ENCODE peak calls at places on chromosome 18, in five cellular contexts. Y is HepG2, A is HCT116, F is GM23338, C is Panc1. V is an unnamed sample.

GRCh38 chr18:29285471-29285870 is 1108.5 kb upstream of the CDH2 start:
- ATAC-seq in Y (no peak), A (no peak), F (no peak), C (no peak), V (no peak)

GRCh38 chr18:71045331-71046065 is 756.7 kb downstream of the SOCS6 start:
- ATAC-seq in Y (no peak), A (no peak), F (no peak), C (no peak), V (no peak)

GRCh38 chr18:12821408-12821807 is 62.6 kb downstream of the PTPN2 start:
- ATAC-seq in Y (no peak), A (no peak), F (peak), C (no peak), V (no peak)

GRCh38 chr18:42706029-42706608 is 409.4 kb downstream of the RIT2 start:
- ATAC-seq in Y (no peak), A (no peak), F (no peak), C (no peak), V (no peak)

GRCh38 chr18:24219561-24220317 is 80.9 kb downstream of the CABYR start:
- ATAC-seq in Y (no peak), A (no peak), F (peak), C (no peak), V (no peak)

GRCh38 chr18:6024740-6025139 is 129.4 kb upstream of the TMEM200C start:
- ATAC-seq in Y (no peak), A (no peak), F (no peak), C (no peak), V (no peak)

GRCh38 chr18:56489901-56490300 is 148.5 kb downstream of the TXNL1 start:
- ATAC-seq in Y (no peak), A (no peak), F (no peak), C (no peak), V (no peak)

GRCh38 chr18:74963820-74964446 is 245.0 kb downstream of the PTGR3 start:
- ATAC-seq in Y (peak), A (peak), F (peak), C (peak), V (peak)

GRCh38 chr18:12011962-12012549 is 30.7 kb downstream of the IMPA2 start:
- ATAC-seq in Y (no peak), A (no peak), F (no peak), C (no peak), V (no peak)

GRCh38 chr18:55083461-55083860 is 124.2 kb upstream of the CCDC68 start:
- ATAC-seq in Y (no peak), A (no peak), F (no peak), C (no peak), V (no peak)

GRCh38 chr18:12921178-12921577 is 26.6 kb upstream of the SEH1L start:
- ATAC-seq in Y (peak), A (no peak), F (no peak), C (no peak), V (no peak)

DNA sequence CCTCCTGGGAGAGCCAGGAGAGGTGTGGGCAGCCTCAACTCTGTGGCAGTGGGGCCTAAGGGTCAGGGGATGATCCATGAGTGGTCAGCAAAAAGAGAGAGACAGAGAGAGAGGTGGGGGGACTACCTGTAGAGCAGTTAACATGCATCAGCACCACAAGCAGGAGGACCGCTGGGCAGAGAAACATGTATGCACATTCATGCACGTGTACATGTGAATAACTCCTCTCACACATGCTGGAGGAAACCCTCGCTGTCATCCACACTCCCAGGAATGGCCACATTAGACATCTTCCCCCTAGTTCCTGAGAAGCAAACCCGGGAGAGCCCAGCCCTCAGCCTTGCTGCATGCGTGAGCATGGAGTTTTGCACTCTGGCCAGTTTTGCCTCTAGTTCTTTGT is 166.1 kb downstream of the SMAD7 start:
- ATAC-seq in Y (no peak), A (no peak), F (no peak), C (no peak), V (no peak)
- H3K4me3 ChIP-seq in Y (no peak), A (no peak), F (no peak), C (no peak), V (no peak)

GRCh38 chr18:9577361-9577760 is 37.0 kb downstream of the PPP4R1 start:
- ATAC-seq in Y (no peak), A (peak), F (no peak), C (no peak), V (no peak)
- H3K27ac ChIP-seq in Y (no peak), A (no peak), F (peak), C (no peak), V (no peak)

DNA sequence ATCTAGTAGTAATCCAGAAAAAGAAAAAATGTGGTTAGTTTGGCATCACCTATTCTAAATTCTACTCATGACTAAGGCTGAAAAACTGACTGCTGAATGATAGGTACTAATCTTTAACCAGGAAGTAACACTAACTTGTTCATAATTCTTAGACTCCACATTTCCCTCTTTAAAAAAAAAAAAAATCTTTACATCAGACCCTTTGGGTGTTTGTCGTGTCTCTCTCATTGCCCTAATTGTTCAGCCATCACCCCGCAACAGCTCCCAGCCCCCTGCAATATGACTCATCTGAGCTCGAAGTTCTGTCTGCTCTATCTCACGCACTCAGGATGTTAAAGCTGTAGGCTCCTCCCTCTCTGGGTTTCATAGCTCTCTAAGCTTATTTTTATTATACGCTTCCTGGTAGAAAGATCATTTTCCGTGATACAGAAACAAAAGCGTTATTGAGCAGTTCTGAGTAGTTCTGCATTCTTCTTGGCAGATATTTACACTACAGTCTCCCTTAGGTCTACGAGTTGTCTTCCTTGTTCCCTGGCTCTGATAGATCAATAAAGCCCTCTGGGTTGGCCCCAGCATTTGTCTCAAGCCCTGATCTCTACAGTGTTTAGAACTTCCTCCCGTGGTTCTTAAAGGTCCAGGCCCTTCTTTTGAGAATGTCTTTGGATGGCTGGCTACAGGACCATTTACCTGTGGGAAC is 95.6 kb downstream of the TNFRSF11A start:
- ATAC-seq in Y (peak), A (peak), F (no peak), C (peak), V (peak)
- H3K4me3 ChIP-seq in Y (peak), A (no peak), F (no peak), C (peak), V (peak)

DNA sequence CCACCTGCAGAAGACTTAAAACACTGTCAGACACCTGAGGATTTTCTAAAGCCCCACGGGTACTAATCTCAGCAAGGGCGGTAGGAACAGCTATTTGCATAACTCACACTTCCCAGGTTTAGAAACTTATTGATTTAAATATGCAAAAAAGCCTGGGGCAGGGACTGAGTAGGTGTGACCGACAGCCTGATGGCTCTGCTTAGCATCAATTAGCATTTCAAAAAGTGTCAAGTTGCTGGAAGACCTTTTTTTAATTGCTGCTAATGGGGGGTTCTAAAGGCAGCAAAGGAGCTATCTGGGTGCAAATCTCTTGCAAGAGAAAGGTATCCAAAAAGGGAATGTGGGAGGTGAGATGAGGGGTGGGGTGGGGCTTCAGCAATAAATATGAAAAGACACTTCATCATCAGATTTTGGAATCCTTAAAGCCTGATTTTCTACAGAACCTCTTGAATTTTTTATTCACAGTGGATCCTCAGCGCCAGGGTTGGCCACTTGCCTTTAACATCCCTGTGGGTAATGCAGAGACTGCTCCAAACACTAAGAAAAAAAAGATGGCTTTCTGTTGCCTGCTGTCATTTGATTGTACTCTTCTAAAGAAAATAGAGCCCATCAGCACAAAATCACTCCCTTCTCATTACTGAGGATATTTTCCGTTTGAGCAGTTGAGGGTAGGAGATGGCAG is 121.1 kb upstream of the RMP24 start:
- ATAC-seq in Y (no peak), A (no peak), F (peak), C (no peak), V (no peak)
- H3K27ac ChIP-seq in Y (no peak), A (no peak), F (peak), C (no peak), V (no peak)